ENCODE peak calls at places on chromosomes 6 and 20, in eight cellular contexts. Q, O, A, U, B, W, P and F are unnamed samples.

GRCh38 chr6:159095561-159096095 is 50.8 kb upstream of the TAGAP start:
- DNase-seq in A (no peak), U (no peak), B (no peak), Q (no peak), W (no peak), P (no peak), O (no peak), F (no peak)

GRCh38 chr6:118146584-118146983 is 239.5 kb downstream of the SLC35F1 start:
- DNase-seq in U (no peak), B (no peak), P (no peak), Q (no peak), O (no peak), W (no peak), A (no peak), F (no peak)

GRCh38 chr20:38601216-38602184 is at the start of gene ARHGAP40:
- DNase-seq in U (no peak), O (no peak), A (peak), Q (no peak), W (no peak), P (no peak), B (peak), F (no peak)

GRCh38 chr6:90080876-90081464 is 186.7 kb downstream of the GJA10 start:
- DNase-seq in O (no peak), A (no peak), Q (no peak), P (no peak), W (no peak), B (no peak), U (no peak), F (no peak)

GRCh38 chr6:44172759-44173500 is 14.3 kb downstream of the CAPN11 start:
- DNase-seq in O (peak), P (peak), B (peak), U (peak), A (peak), Q (peak), W (peak), F (peak)

GRCh38 chr6:43781941-43782704 is 12.1 kb downstream of the VEGFA start:
- DNase-seq in A (no peak), Q (no peak), P (no peak), O (no peak), U (no peak), W (no peak), B (no peak), F (no peak)

GRCh38 chr6:144935181-144935580 is 650.0 kb downstream of the UTRN start:
- DNase-seq in W (no peak), A (no peak), U (no peak), P (no peak), O (no peak), B (no peak), Q (no peak), F (no peak)

GRCh38 chr6:98985391-98985790 is 37.6 kb upstream of the FBXL4 start:
- DNase-seq in O (no peak), W (no peak), U (no peak), Q (no peak), P (no peak), A (no peak), B (no peak), F (no peak)

GRCh38 chr6:117776441-117776840 is 101.2 kb downstream of the NUS1 start:
- DNase-seq in A (peak), O (no peak), U (no peak), P (no peak), Q (peak), B (no peak), W (no peak), F (no peak)

GRCh38 chr6:3929281-3929798 is 80.2 kb downstream of the FAM50B start:
- DNase-seq in W (peak), P (no peak), O (no peak), Q (peak), A (peak), U (no peak), B (no peak), F (no peak)

GRCh38 chr6:6315660-6316059 is 4.8 kb downstream of the F13A1 start:
- DNase-seq in U (no peak), Q (peak), P (peak), O (no peak), A (peak), B (peak), W (no peak), F (peak)

GRCh38 chr20:24658920-24659660 is 189.7 kb downstream of the SYNDIG1 start:
- DNase-seq in O (no peak), W (no peak), B (no peak), A (no peak), P (no peak), Q (no peak), U (no peak), F (no peak)

GRCh38 chr6:2812695-2813094 is 29.0 kb downstream of the SERPINB1 start:
- DNase-seq in U (no peak), Q (no peak), W (no peak), P (no peak), A (no peak), B (no peak), O (no peak), F (no peak)

GRCh38 chr20:23049201-23049932 is at the start of gene THBD:
- DNase-seq in A (peak), O (no peak), Q (peak), B (peak), P (peak), W (no peak), U (peak), F (no peak)

GRCh38 chr20:18705490-18705889 is 108.1 kb upstream of the SCP2D1 start:
- DNase-seq in P (no peak), W (peak), A (peak), U (no peak), Q (peak), O (no peak), B (peak), F (no peak)

GRCh38 chr6:39189915-39190544 is 39.2 kb downstream of the KCNK5 start:
- DNase-seq in U (peak), Q (peak), W (no peak), B (peak), P (no peak), O (peak), A (peak), F (no peak)

GRCh38 chr20:38774167-38774566 is 25.9 kb downstream of the ACTR5 start:
- DNase-seq in A (no peak), B (no peak), U (no peak), Q (no peak), W (no peak), P (no peak), O (no peak), F (no peak)

GRCh38 chr6:75220365-75220764 is 14.5 kb upstream of the COL12A1 start:
- DNase-seq in W (no peak), Q (peak), O (no peak), U (no peak), A (peak), P (no peak), B (no peak), F (no peak)